ENCODE peak calls at places on chromosomes 5 and 9, in nine cellular contexts. One of them, this sample, is unnamed.

GRCh38 chr5:73823508-73823925 is 197.5 kb downstream of the ARHGEF28 start:
- DNase-seq in T-helper 2 cell: peak
- DNase-seq in KG1: no peak
- DNase-seq in GM04503: no peak
- DNase-seq in NB4: no peak
- DNase-seq in stimulated activated naive CD8-positive, alpha-beta T cell treated with anti-CD3 and anti-CD28 coated beads, Interleukin-15, Interleukin-2, amounts not matched to agents 100 U/mL and 50 U/mL, for 24 hours: no peak
- DNase-seq in hypothalamus: no peak
- DNase-seq in T-helper 17 cell: no peak
- DNase-seq in NAMALWA: no peak
- DNase-seq in this sample: no peak

GRCh38 chr9:19551124-19551929 is 142.5 kb downstream of the ACER2 start:
- DNase-seq in KG1: no peak
- DNase-seq in NB4: no peak
- DNase-seq in GM04503: no peak
- DNase-seq in T-helper 2 cell: no peak
- DNase-seq in NAMALWA: no peak
- DNase-seq in stimulated activated naive CD8-positive, alpha-beta T cell treated with anti-CD3 and anti-CD28 coated beads, Interleukin-15, Interleukin-2, amounts not matched to agents 100 U/mL and 50 U/mL, for 24 hours: no peak
- DNase-seq in T-helper 17 cell: no peak
- DNase-seq in hypothalamus: no peak
- DNase-seq in this sample: no peak

GRCh38 chr5:131986161-131986912 is 25.1 kb downstream of the ACSL6 start:
- DNase-seq in NB4: no peak
- DNase-seq in GM04503: no peak
- DNase-seq in T-helper 2 cell: no peak
- DNase-seq in KG1: no peak
- DNase-seq in stimulated activated naive CD8-positive, alpha-beta T cell treated with anti-CD3 and anti-CD28 coated beads, Interleukin-15, Interleukin-2, amounts not matched to agents 100 U/mL and 50 U/mL, for 24 hours: no peak
- DNase-seq in NAMALWA: no peak
- DNase-seq in T-helper 17 cell: no peak
- DNase-seq in hypothalamus: peak
- DNase-seq in this sample: no peak

GRCh38 chr9:3497406-3497805 is 28.4 kb downstream of the RFX3 start:
- DNase-seq in T-helper 17 cell: no peak
- DNase-seq in NB4: no peak
- DNase-seq in KG1: no peak
- DNase-seq in hypothalamus: no peak
- DNase-seq in stimulated activated naive CD8-positive, alpha-beta T cell treated with anti-CD3 and anti-CD28 coated beads, Interleukin-15, Interleukin-2, amounts not matched to agents 100 U/mL and 50 U/mL, for 24 hours: no peak
- DNase-seq in T-helper 2 cell: no peak
- DNase-seq in NAMALWA: no peak
- DNase-seq in GM04503: no peak
- DNase-seq in this sample: no peak

GRCh38 chr5:125587631-125588030 is 835.6 kb upstream of the GRAMD2B start:
- DNase-seq in NAMALWA: no peak
- DNase-seq in KG1: no peak
- DNase-seq in NB4: no peak
- DNase-seq in T-helper 2 cell: no peak
- DNase-seq in T-helper 17 cell: no peak
- DNase-seq in hypothalamus: no peak
- DNase-seq in GM04503: no peak
- DNase-seq in stimulated activated naive CD8-positive, alpha-beta T cell treated with anti-CD3 and anti-CD28 coated beads, Interleukin-15, Interleukin-2, amounts not matched to agents 100 U/mL and 50 U/mL, for 24 hours: no peak
- DNase-seq in this sample: no peak

GRCh38 chr5:72159501-72159911 is 52.2 kb downstream of the MAP1B start:
- DNase-seq in NB4: no peak
- DNase-seq in NAMALWA: no peak
- DNase-seq in KG1: no peak
- DNase-seq in T-helper 2 cell: no peak
- DNase-seq in T-helper 17 cell: no peak
- DNase-seq in stimulated activated naive CD8-positive, alpha-beta T cell treated with anti-CD3 and anti-CD28 coated beads, Interleukin-15, Interleukin-2, amounts not matched to agents 100 U/mL and 50 U/mL, for 24 hours: no peak
- DNase-seq in GM04503: no peak
- DNase-seq in hypothalamus: no peak
- DNase-seq in this sample: no peak

GRCh38 chr9:81479573-81479972 is 209.8 kb downstream of the TLE1 start:
- DNase-seq in T-helper 2 cell: no peak
- DNase-seq in NAMALWA: no peak
- DNase-seq in hypothalamus: no peak
- DNase-seq in NB4: no peak
- DNase-seq in KG1: no peak
- DNase-seq in stimulated activated naive CD8-positive, alpha-beta T cell treated with anti-CD3 and anti-CD28 coated beads, Interleukin-15, Interleukin-2, amounts not matched to agents 100 U/mL and 50 U/mL, for 24 hours: no peak
- DNase-seq in T-helper 17 cell: no peak
- DNase-seq in GM04503: no peak
- DNase-seq in this sample: no peak

GRCh38 chr5:665956-666711 is 27.0 kb downstream of the TPPP start:
- DNase-seq in KG1: no peak
- DNase-seq in hypothalamus: no peak
- DNase-seq in T-helper 17 cell: no peak
- DNase-seq in stimulated activated naive CD8-positive, alpha-beta T cell treated with anti-CD3 and anti-CD28 coated beads, Interleukin-15, Interleukin-2, amounts not matched to agents 100 U/mL and 50 U/mL, for 24 hours: no peak
- DNase-seq in T-helper 2 cell: no peak
- DNase-seq in NAMALWA: no peak
- DNase-seq in NB4: no peak
- DNase-seq in GM04503: no peak
- DNase-seq in this sample: no peak

GRCh38 chr5:119418782-119419101 is 33.6 kb upstream of the HSD17B4 start:
- DNase-seq in KG1: no peak
- DNase-seq in GM04503: no peak
- DNase-seq in NAMALWA: peak
- DNase-seq in T-helper 2 cell: no peak
- DNase-seq in NB4: peak
- DNase-seq in hypothalamus: no peak
- DNase-seq in T-helper 17 cell: no peak
- DNase-seq in stimulated activated naive CD8-positive, alpha-beta T cell treated with anti-CD3 and anti-CD28 coated beads, Interleukin-15, Interleukin-2, amounts not matched to agents 100 U/mL and 50 U/mL, for 24 hours: no peak
- DNase-seq in this sample: no peak

GRCh38 chr9:127637322-127637847 is 25.3 kb downstream of the STXBP1 start:
- DNase-seq in NB4: peak
- DNase-seq in T-helper 2 cell: no peak
- DNase-seq in KG1: no peak
- DNase-seq in NAMALWA: no peak
- DNase-seq in stimulated activated naive CD8-positive, alpha-beta T cell treated with anti-CD3 and anti-CD28 coated beads, Interleukin-15, Interleukin-2, amounts not matched to agents 100 U/mL and 50 U/mL, for 24 hours: no peak
- DNase-seq in T-helper 17 cell: no peak
- DNase-seq in GM04503: peak
- DNase-seq in hypothalamus: no peak
- DNase-seq in this sample: no peak

GRCh38 chr5:42377496-42377895 is 45.7 kb upstream of the GHR start:
- DNase-seq in KG1: no peak
- DNase-seq in T-helper 17 cell: no peak
- DNase-seq in hypothalamus: no peak
- DNase-seq in NB4: no peak
- DNase-seq in GM04503: no peak
- DNase-seq in T-helper 2 cell: no peak
- DNase-seq in stimulated activated naive CD8-positive, alpha-beta T cell treated with anti-CD3 and anti-CD28 coated beads, Interleukin-15, Interleukin-2, amounts not matched to agents 100 U/mL and 50 U/mL, for 24 hours: no peak
- DNase-seq in NAMALWA: no peak
- DNase-seq in this sample: no peak

GRCh38 chr5:179478624-179479023 is 71.7 kb upstream of the RUFY1 start:
- DNase-seq in GM04503: no peak
- DNase-seq in NB4: no peak
- DNase-seq in NAMALWA: no peak
- DNase-seq in T-helper 17 cell: no peak
- DNase-seq in KG1: no peak
- DNase-seq in T-helper 2 cell: no peak
- DNase-seq in hypothalamus: no peak
- DNase-seq in stimulated activated naive CD8-positive, alpha-beta T cell treated with anti-CD3 and anti-CD28 coated beads, Interleukin-15, Interleukin-2, amounts not matched to agents 100 U/mL and 50 U/mL, for 24 hours: no peak
- DNase-seq in this sample: no peak